ENCODE peak calls at places on chromosome 19, in ten cellular contexts. M is BE2C; N is KG1; F is kidney tubule cell; C is lung; T is fibroblast of mammary gland; Z is testis; V is stimulated activated CD4-positive, alpha-beta T cell treated with anti-CD3 and anti-CD28 coated beads, Interleukin-15, amount 100 ng/mL, for 24 hours; X is Right ventricle myocardium superior; H is H9. P is an unnamed sample.

GRCh38 chr19:35294859-35295258 is 2.9 kb downstream of the MAG start:
- DNase-seq in M (no peak), N (no peak), F (no peak), C (no peak), T (no peak), Z (no peak), V (no peak), X (no peak), H (no peak), P (peak; percentile 22)

GRCh38 chr19:3098515-3099346 is 4.6 kb downstream of the GNA11 start:
- DNase-seq in M (no peak), N (no peak), F (peak; percentile 37), C (peak; percentile 37), T (peak; percentile 30), Z (peak; percentile 59), V (no peak), X (peak; percentile 90), H (no peak), P (peak; percentile 31)

GRCh38 chr19:34173145-34173956 is 1.0 kb downstream of the LSM14A start:
- DNase-seq in M (no peak), N (no peak), F (peak; percentile 91), C (peak; percentile 41), T (peak; percentile 39), Z (peak; percentile 51), V (peak; percentile 39), X (no peak), H (peak; percentile 65), P (peak; percentile 62)

GRCh38 chr19:18320865-18321728 is 1.8 kb downstream of the LSM4 start:
- DNase-seq in M (no peak), N (no peak), F (no peak), C (no peak), T (no peak), Z (no peak), V (no peak), X (no peak), H (no peak), P (no peak)

GRCh38 chr19:19534556-19535265 is 3.4 kb upstream of the CILP2 start:
- DNase-seq in M (no peak), N (no peak), F (no peak), C (no peak), T (no peak), Z (no peak), V (no peak), X (no peak), H (no peak), P (no peak)

GRCh38 chr19:5828661-5829566 is 10.6 kb downstream of the FUT6 start:
- DNase-seq in M (peak; percentile 94), N (peak; percentile 59), F (no peak), C (no peak), T (no peak), Z (no peak), V (peak; percentile 68), X (peak; percentile 56), H (peak; percentile 75), P (peak; percentile 10)

GRCh38 chr19:5032101-5032967 is 63.4 kb downstream of the KDM4B start:
- DNase-seq in M (no peak), N (no peak), F (peak; percentile 15), C (no peak), T (peak; percentile 57), Z (no peak), V (no peak), X (no peak), H (no peak), P (no peak)

GRCh38 chr19:17565611-17566010 is 10.2 kb downstream of the COLGALT1 start:
- DNase-seq in M (no peak), N (no peak), F (peak; percentile 39), C (no peak), T (no peak), Z (no peak), V (no peak), X (no peak), H (no peak), P (no peak)